ENCODE peak calls at places on chromosomes 4 and X, in four cellular contexts. I, T, S and H are unnamed samples.

GRCh38 chr4:183252959-183253358 is 67.1 kb downstream of the CLDN22 start:
- DNase-seq in I (no peak), T (no peak), S (no peak), H (no peak)

GRCh38 chrX:3250946-3251345 is 95.5 kb downstream of the MXRA5 start:
- DNase-seq in I (no peak), T (no peak), S (no peak), H (no peak)

GRCh38 chrX:130676861-130677260 is 226.1 kb downstream of the ENOX2 start:
- DNase-seq in I (peak; percentile 86), T (no peak), S (peak; percentile 1), H (no peak)

GRCh38 chr4:27973056-27973455 is 1112.4 kb downstream of the STIM2 start:
- DNase-seq in I (no peak), T (no peak), S (no peak), H (no peak)

GRCh38 chr4:106329027-106329618 is 12.8 kb downstream of the AIMP1 start:
- DNase-seq in I (peak; percentile 57), T (peak; percentile 27), S (peak; percentile 46), H (no peak)

GRCh38 chr4:94649381-94650128 is 108.2 kb upstream of the BMPR1B start:
- DNase-seq in I (no peak), T (no peak), S (no peak), H (no peak)

GRCh38 chrX:40012039-40012799 is 85.5 kb downstream of the BCOR start:
- DNase-seq in I (peak; percentile 63), T (no peak), S (no peak), H (no peak)

GRCh38 chrX:13688772-13689518 is at the start of gene RAB9A:
- DNase-seq in I (peak; percentile 33), T (peak; percentile 91), S (peak; percentile 78), H (peak; percentile 84)

GRCh38 chrX:100381613-100382012 is 28.5 kb downstream of the PCDH19 start:
- DNase-seq in I (no peak), T (no peak), S (no peak), H (no peak)

GRCh38 chrX:7147978-7148824 is at the start of gene PUDP:
- DNase-seq in I (peak; percentile 57), T (peak; percentile 96), S (peak; percentile 78), H (peak; percentile 79)

GRCh38 chrX:69019073-69019890 is 146.0 kb downstream of the PJA1 start:
- DNase-seq in I (no peak), T (no peak), S (no peak), H (no peak)

GRCh38 chrX:131649741-131650140 is 105.9 kb downstream of the OR13H1 start:
- DNase-seq in I (no peak), T (no peak), S (no peak), H (no peak)

GRCh38 chrX:38221391-38221929 is 789 bp upstream of the SRPX start:
- DNase-seq in I (no peak), T (no peak), S (no peak), H (no peak)

GRCh38 chrX:19152762-19153161 is 30.5 kb upstream of the ADGRG2 start:
- DNase-seq in I (no peak), T (no peak), S (no peak), H (no peak)

GRCh38 chr4:24363751-24364150 is 220.6 kb downstream of the DHX15 start:
- DNase-seq in I (no peak), T (no peak), S (no peak), H (no peak)

GRCh38 chr4:39702716-39703115 is 4.8 kb downstream of the UBE2K start:
- DNase-seq in I (no peak), T (no peak), S (no peak), H (no peak)
- TF ChIP-seq NR3C1 in I (no peak), T (no peak), S (no peak), H (no peak)

GRCh38 chr4:142703694-142704309 is 142.3 kb downstream of the INPP4B start:
- DNase-seq in I (no peak), T (no peak), S (no peak), H (no peak)

GRCh38 chr4:142708231-142708630 is 137.9 kb downstream of the INPP4B start:
- DNase-seq in I (no peak), T (no peak), S (no peak), H (peak; percentile 12)

GRCh38 chr4:142705820-142706219 is 140.3 kb downstream of the INPP4B start:
- DNase-seq in I (no peak), T (no peak), S (no peak), H (no peak)

GRCh38 chr4:142706381-142706780 is 139.7 kb downstream of the INPP4B start:
- DNase-seq in I (no peak), T (no peak), S (no peak), H (no peak)

DNA sequence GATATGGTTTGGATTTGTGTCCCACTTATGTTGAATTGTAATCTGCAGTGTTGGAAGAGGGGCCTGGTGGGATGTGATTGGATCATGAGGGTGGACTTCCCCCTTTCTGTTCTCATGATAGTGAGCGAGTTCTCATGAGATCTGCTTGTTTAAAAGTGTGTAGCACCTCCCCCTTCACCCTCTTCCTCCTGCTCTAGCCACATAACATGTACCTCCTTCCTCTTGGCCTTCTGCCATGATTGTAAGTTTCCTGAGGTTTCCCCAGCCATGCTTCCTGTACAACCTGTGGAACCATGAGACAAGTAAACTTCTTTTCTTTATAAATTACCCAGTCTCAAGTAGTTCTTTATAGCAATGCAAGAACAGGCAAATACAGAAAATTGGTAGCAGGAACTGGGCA is 138.7 kb downstream of the INPP4B start:
- DNase-seq in I (no peak), T (no peak), S (no peak), H (no peak)
- TF ChIP-seq NR3C1 in I (no peak), T (no peak), S (no peak), H (no peak)

GRCh38 chr4:66943117-66943516 is 602.2 kb downstream of the CENPC start:
- DNase-seq in I (no peak), T (no peak), S (no peak), H (no peak)
- TF ChIP-seq NR3C1 in I (no peak), T (no peak), S (no peak), H (no peak)

DNA sequence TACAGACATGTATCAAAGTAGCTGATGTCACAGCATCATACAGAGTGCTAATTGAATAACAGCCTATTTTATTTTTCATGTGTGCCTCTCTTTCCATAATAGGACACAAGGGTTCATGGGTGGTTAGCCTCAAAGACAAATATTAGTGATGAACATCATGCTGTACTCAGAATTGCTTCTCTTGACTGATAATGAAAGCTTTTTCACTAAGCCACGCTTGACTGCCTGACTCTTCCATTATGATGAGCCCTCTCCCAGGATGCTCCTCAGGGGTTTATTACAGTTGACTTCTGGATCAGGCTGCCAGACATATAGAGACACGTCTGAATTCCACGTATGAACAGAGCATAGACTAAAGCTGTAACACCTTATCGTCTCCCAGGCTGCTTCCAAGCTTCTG is 2757.5 kb downstream of the PCDH7 start:
- DNase-seq in I (no peak), T (no peak), S (no peak), H (no peak)
- TF ChIP-seq NR3C1 in I (no peak), T (no peak), S (no peak), H (no peak)